ENCODE peak calls at places on chromosome 10, in seven cellular contexts. S is ovary, C is choroid plexus epithelial cell, J is OCI-LY7, O is Panc1, X is endodermal cell, N is neural progenitor cell. K is an unnamed sample.

GRCh38 chr10:73762915-73763314 is 18.7 kb downstream of the SEC24C start:
- DNase-seq in S (no peak), C (peak), J (no peak), O (no peak), X (no peak), N (no peak), K (no peak)

GRCh38 chr10:125144693-125145623 is 15.4 kb downstream of the CTBP2 start:
- DNase-seq in S (peak), C (peak), J (peak), O (no peak), X (peak), N (peak), K (peak)

GRCh38 chr10:55397777-55398176 is 596.7 kb upstream of the PCDH15 start:
- DNase-seq in S (no peak), C (no peak), J (no peak), O (no peak), X (no peak), N (no peak), K (no peak)

GRCh38 chr10:73019100-73019499 is 64.5 kb upstream of the PLA2G12B start:
- DNase-seq in S (no peak), C (no peak), J (no peak), O (no peak), X (no peak), N (no peak), K (no peak)

GRCh38 chr10:113336549-113337130 is 216.2 kb upstream of the HABP2 start:
- DNase-seq in S (no peak), C (no peak), J (no peak), O (no peak), X (no peak), N (no peak), K (no peak)

GRCh38 chr10:31749981-31750850 is 178.4 kb downstream of the ARHGAP12 start:
- DNase-seq in S (peak), C (no peak), J (no peak), O (no peak), X (no peak), N (peak), K (no peak)

GRCh38 chr10:122034149-122034756 is 45.3 kb downstream of the TACC2 start:
- DNase-seq in S (no peak), C (peak), J (no peak), O (no peak), X (no peak), N (no peak), K (no peak)

GRCh38 chr10:11145498-11145855 is 127.8 kb downstream of the CELF2 start:
- DNase-seq in S (no peak), C (peak), J (peak), O (no peak), X (no peak), N (no peak), K (no peak)

GRCh38 chr10:12777840-12778585 is 223.5 kb downstream of the CCDC3 start:
- DNase-seq in S (no peak), C (no peak), J (no peak), O (no peak), X (no peak), N (no peak), K (no peak)

GRCh38 chr10:129774082-129774735 is 189.9 kb downstream of the EBF3 start:
- DNase-seq in S (no peak), C (no peak), J (no peak), O (no peak), X (peak), N (no peak), K (no peak)

GRCh38 chr10:32142646-32143045 is 86.4 kb upstream of the KIF5B start:
- DNase-seq in S (no peak), C (no peak), J (no peak), O (no peak), X (no peak), N (no peak), K (no peak)

GRCh38 chr10:71964669-71965515 is 697 bp downstream of the CHST3 start:
- DNase-seq in S (peak), C (peak), J (no peak), O (no peak), X (peak), N (peak), K (peak)

GRCh38 chr10:113753020-113753692 is 1.7 kb downstream of the PLEKHS1 start:
- DNase-seq in S (no peak), C (no peak), J (no peak), O (no peak), X (no peak), N (peak), K (no peak)

GRCh38 chr10:130561681-130562080 is 425.5 kb downstream of the GLRX3 start:
- DNase-seq in S (no peak), C (no peak), J (no peak), O (no peak), X (no peak), N (no peak), K (no peak)

GRCh38 chr10:44056206-44056605 is 328.7 kb downstream of the CXCL12 start:
- DNase-seq in S (no peak), C (no peak), J (no peak), O (no peak), X (no peak), N (no peak), K (no peak)

GRCh38 chr10:122344741-122345258 is 29.7 kb upstream of the PLEKHA1 start:
- DNase-seq in S (no peak), C (peak), J (no peak), O (no peak), X (peak), N (no peak), K (no peak)

GRCh38 chr10:104122273-104123107 is 519 bp downstream of the SFR1 start:
- DNase-seq in S (no peak), C (peak), J (peak), O (no peak), X (no peak), N (no peak), K (no peak)

GRCh38 chr10:89505606-89506005 is 29.8 kb downstream of the SLC16A12 start:
- DNase-seq in S (no peak), C (no peak), J (no peak), O (no peak), X (no peak), N (no peak), K (no peak)

GRCh38 chr10:98919899-98920298 is 315.8 kb downstream of the HPSE2 start:
- DNase-seq in S (no peak), C (no peak), J (no peak), O (no peak), X (no peak), N (no peak), K (no peak)

GRCh38 chr10:78597791-78598555 is 470.8 kb upstream of the ZMIZ1 start:
- DNase-seq in S (no peak), C (no peak), J (no peak), O (no peak), X (peak), N (no peak), K (no peak)

GRCh38 chr10:58513189-58514101 is 773 bp downstream of the BICC1 start:
- DNase-seq in S (peak), C (peak), J (no peak), O (no peak), X (peak), N (peak), K (peak)

GRCh38 chr10:121696854-121697253 is 98.6 kb upstream of the FGFR2 start:
- DNase-seq in S (no peak), C (no peak), J (peak), O (no peak), X (peak), N (peak), K (peak)

GRCh38 chr10:123093489-123093888 is 42.3 kb upstream of the HMX3 start:
- DNase-seq in S (no peak), C (no peak), J (no peak), O (no peak), X (peak), N (peak), K (no peak)

GRCh38 chr10:52568309-52568708 is 204.3 kb downstream of the MBL2 start:
- DNase-seq in S (no peak), C (no peak), J (no peak), O (no peak), X (no peak), N (no peak), K (no peak)

GRCh38 chr10:65496541-65496940 is 1429.3 kb upstream of the LRRTM3 start:
- DNase-seq in S (no peak), C (no peak), J (no peak), O (no peak), X (no peak), N (no peak), K (no peak)

GRCh38 chr10:76085773-76086570 is 654.5 kb downstream of the LRMDA start:
- DNase-seq in S (no peak), C (no peak), J (no peak), O (no peak), X (no peak), N (no peak), K (no peak)

GRCh38 chr10:63722537-63722936 is 201.3 kb downstream of the REEP3 start:
- DNase-seq in S (no peak), C (peak), J (no peak), O (no peak), X (no peak), N (no peak), K (peak)

GRCh38 chr10:34288634-34289033 is 526.5 kb downstream of the PARD3 start:
- DNase-seq in S (no peak), C (peak), J (no peak), O (no peak), X (no peak), N (no peak), K (no peak)

GRCh38 chr10:6095810-6096209 is 7.0 kb downstream of the RBM17 start:
- DNase-seq in S (no peak), C (no peak), J (no peak), O (no peak), X (no peak), N (no peak), K (no peak)

GRCh38 chr10:6101181-6101580 is 12.3 kb downstream of the RBM17 start:
- DNase-seq in S (no peak), C (no peak), J (peak), O (no peak), X (no peak), N (no peak), K (no peak)

GRCh38 chr10:6097063-6097462 is 8.2 kb downstream of the RBM17 start:
- DNase-seq in S (no peak), C (no peak), J (no peak), O (no peak), X (peak), N (no peak), K (no peak)

GRCh38 chr10:6100370-6100769 is 11.5 kb downstream of the RBM17 start:
- DNase-seq in S (no peak), C (no peak), J (no peak), O (no peak), X (no peak), N (no peak), K (no peak)

GRCh38 chr10:6098156-6098555 is 9.3 kb downstream of the RBM17 start:
- DNase-seq in S (no peak), C (no peak), J (no peak), O (no peak), X (no peak), N (no peak), K (no peak)
- TF ChIP-seq CTCF in S (no peak), C (no peak), J (no peak), O (no peak), X (no peak), N (no peak), K (no peak)

DNA sequence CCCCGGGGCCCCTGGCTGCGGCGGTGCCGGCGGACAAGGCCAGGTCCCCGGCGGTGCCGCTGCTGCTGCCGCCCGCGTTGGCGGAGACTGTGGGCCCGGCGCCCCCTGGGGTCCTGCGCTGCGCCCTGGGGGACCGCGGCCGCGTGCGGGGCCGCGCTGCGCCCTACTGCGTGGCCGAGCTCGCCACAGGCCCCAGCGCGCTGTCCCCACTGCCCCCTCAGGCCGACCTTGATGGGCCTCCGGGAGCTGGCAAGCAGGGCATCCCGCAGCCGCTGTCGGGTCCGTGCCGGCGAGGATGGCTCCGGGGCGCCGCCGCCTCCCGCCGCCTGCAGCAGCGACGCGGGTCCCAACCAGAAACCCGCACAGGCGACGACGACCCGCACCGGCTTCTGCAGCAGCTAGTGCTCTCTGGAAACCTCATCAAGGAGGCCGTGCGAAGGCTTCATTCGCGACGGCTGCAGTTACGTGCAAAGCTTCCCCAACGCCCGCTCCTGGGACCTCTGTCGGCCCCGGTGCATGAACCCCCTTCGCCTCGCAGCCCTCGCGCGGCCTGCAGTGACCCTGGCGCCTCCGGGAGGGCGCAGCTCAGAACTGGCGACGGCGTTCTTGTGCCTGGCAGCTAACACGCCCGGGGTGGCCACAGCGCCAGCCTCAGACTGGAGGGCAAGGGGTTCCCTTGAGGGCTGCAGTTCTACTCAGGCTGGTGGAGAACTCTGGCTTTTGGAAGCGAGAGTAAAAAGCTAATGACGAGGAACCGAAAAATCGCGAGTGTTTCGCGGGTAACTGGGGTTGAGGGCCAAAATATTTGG is 804 bp downstream of the FRAT1 start:
- DNase-seq in S (peak), C (peak), J (peak), O (no peak), X (peak), N (peak), K (peak)
- TF ChIP-seq CTCF in S (no peak), C (no peak), J (peak), O (no peak), X (peak), N (peak), K (no peak)

DNA sequence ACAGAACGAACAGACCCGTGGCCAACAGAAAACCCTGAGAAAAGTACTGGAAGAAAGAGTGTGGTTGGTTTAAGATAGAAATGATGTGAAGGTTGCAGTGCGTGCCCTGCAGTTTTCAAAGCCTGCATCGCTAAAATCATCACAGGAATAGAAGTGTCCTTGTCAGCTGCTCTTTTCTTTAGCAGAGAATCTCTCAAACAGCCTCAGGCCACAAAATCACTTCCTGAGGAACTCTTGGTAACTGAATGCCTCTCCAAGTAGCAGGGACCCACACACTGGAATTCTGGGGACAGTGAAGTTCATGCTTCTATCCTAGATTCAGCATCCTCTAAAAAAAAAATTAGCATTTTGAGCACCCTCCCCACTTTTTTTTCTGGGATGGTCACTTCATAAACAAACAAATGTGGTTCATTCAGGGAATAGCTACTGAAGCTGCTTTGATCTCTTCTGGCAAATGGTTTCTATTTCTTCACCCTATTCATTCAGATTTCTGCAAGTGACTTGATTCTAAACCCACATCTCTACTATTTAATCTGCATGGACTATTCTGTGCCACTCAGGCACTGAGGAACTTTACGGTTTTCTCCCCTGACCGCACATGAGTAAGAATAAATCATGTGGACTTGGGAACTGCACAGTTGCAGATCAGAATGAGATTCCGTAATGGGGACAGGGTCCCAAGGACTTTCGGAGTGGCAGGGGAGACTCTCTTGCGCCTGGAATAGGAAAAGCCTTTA is 306.9 kb downstream of the FRMD4A start:
- DNase-seq in S (no peak), C (no peak), J (no peak), O (no peak), X (no peak), N (no peak), K (no peak)
- TF ChIP-seq CTCF in S (no peak), C (no peak), J (no peak), O (no peak), X (no peak), N (no peak), K (no peak)

DNA sequence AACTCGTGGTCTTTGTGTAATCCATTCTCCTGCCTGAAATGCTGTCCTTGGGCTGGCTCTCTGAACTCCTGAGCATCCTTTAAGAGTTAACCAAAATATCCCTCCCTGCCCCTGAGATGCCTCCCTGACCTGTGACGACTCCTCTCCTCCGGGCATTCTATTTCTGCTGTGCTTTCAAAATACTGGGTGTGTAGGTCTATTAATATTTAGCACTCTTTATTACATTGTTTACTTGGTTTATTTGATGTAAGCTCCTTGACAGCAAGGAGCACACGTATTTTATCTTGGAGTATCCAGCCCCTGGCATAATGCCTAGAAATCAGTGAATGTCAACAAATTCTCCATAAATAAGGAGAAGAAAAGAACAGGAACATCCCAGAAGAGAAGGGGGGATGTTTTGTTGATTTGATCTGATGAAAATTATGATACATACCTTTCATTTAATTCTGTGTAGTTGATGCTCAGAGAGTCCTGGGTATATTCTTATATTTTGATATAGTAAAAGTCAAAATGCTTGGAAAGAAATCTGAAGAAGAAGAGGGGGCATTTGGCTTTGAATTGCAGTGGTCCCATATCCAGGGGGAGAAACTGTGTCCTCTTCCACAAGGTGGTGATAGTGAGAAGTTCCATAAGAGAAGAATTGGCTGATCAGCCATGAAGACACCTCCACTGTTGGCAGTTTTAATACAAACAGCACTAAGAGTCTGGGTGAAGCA is 107.7 kb upstream of the MPP7 start:
- DNase-seq in S (no peak), C (peak), J (no peak), O (no peak), X (no peak), N (no peak), K (no peak)
- TF ChIP-seq CTCF in S (no peak), C (peak), J (peak), O (peak), X (peak), N (peak), K (peak)

GRCh38 chr10:70805619-70806215 is 10.0 kb upstream of the SGPL1 start:
- DNase-seq in S (no peak), C (no peak), J (no peak), O (no peak), X (no peak), N (no peak), K (no peak)
- TF ChIP-seq CTCF in S (no peak), C (no peak), J (no peak), O (no peak), X (no peak), N (no peak), K (no peak)

DNA sequence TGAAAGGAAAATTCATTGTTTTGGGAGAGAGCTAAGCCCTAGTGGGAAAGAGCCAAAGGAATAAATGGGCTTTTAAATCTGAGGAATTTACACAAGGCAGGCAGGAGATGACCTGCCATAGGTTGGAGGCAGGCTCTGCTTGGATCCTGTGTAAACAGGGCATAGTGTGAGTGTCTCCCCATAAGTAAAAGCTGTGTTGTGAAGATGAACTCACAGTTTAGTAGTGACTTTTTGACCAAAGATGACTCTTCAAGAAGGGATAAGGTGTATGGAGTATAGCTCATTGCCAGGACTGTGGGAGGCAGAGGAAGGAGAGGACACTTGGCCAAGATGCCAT is 63.2 kb downstream of the KAT6B start:
- DNase-seq in S (no peak), C (no peak), J (no peak), O (no peak), X (no peak), N (no peak), K (no peak)
- TF ChIP-seq CTCF in S (no peak), C (no peak), J (no peak), O (no peak), X (no peak), N (no peak), K (no peak)

DNA sequence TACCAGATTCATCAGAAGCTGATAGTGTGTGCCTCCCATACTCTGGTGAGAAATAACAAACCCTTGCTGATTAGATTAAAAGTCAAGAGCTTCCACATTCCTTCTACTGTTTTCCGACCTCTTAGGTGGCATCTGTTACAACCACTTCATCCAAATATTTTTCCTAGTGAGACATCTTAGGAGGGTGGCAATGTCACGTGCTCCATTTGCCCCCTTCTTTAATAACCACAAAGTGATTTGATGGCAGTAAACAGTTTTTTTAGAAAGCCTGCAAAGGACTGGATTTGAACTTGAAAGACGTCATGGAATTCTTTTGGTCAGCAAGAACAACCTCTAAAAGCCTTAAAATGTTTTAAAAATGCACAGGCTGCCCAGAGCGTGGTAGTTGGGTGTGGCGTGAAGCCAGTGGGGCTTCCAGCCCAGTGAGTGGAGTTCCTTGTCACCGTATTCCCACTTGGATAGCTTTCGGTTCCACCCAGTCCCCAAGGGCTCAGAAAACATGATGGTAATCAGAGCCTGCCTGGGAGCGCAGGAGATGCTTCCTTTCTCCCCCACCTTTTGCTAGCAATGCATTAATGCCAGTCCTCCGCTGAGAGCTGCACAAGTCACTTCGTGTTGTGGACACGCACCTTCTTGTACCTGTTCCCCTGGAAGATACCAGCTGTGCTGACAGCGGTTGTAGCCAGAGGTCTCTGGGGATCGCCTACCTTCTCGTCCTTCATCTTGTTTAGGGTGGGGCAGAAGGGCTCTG is 256.4 kb downstream of the KIAA1217 start:
- DNase-seq in S (peak), C (peak), J (no peak), O (no peak), X (no peak), N (no peak), K (no peak)
- TF ChIP-seq CTCF in S (no peak), C (no peak), J (no peak), O (no peak), X (no peak), N (no peak), K (no peak)

K was measured in endothelial cell.